ENCODE peak calls at places on chromosomes 6 and 20, in nine cellular contexts. F is NAMALWA; G is GF-D8; Z is activated CD4-positive, alpha-beta T cell treated with anti-CD3 and anti-CD28 coated beads, Interleukin-2, amount 50 U/mL, for 4 hours; V is HTR-8/SVneo; D is AG20443; W is HL-60; M is lung; I is PC-3. P is an unnamed sample.

GRCh38 chr6:27138837-27139752 is 108.4 kb upstream of the PRSS16 start:
- DNase-seq in G (peak; percentile 87), W (peak; percentile 85), V (peak; percentile 67), F (peak; percentile 92), D (peak; percentile 11), I (no peak), M (no peak), Z (peak; percentile 30), P (peak; percentile 92)

GRCh38 chr20:25030649-25031026 is 27.3 kb downstream of the ACSS1 start:
- DNase-seq in F (no peak), Z (no peak), V (no peak), M (no peak), W (no peak), G (no peak), I (no peak), D (no peak), P (no peak)

GRCh38 chr6:65627015-65627414 is 80.0 kb downstream of the EYS start:
- DNase-seq in G (no peak), V (peak; percentile 3), F (no peak), D (no peak), I (no peak), M (no peak), Z (no peak), W (no peak), P (no peak)

GRCh38 chr20:63062188-63063140 is 55.7 kb upstream of the BHLHE23 start:
- DNase-seq in I (no peak), Z (no peak), V (no peak), D (no peak), G (no peak), F (no peak), M (no peak), W (no peak), P (no peak)

GRCh38 chr6:18586133-18586532 is 199.0 kb downstream of the RNF144B start:
- DNase-seq in W (no peak), V (no peak), I (no peak), M (no peak), Z (no peak), D (no peak), F (no peak), G (no peak), P (peak; percentile 94)

GRCh38 chr6:150078788-150079187 is 9.9 kb upstream of the ULBP3 start:
- DNase-seq in Z (no peak), M (no peak), F (no peak), W (no peak), V (no peak), I (peak; percentile 73), D (no peak), G (no peak), P (no peak)

GRCh38 chr20:57717797-57718196 is 8.0 kb upstream of the PMEPA1 start:
- DNase-seq in D (peak; percentile 45), V (peak; percentile 76), G (no peak), I (peak; percentile 99), M (no peak), W (no peak), Z (no peak), F (no peak), P (no peak)

GRCh38 chr6:151254451-151255081 is 14.8 kb downstream of the AKAP12 start:
- DNase-seq in F (peak; percentile 6), M (no peak), D (peak; percentile 58), Z (no peak), I (peak; percentile 48), W (no peak), G (no peak), V (peak; percentile 67), P (no peak)

GRCh38 chr20:61537239-61537638 is 285.2 kb downstream of the CDH4 start:
- DNase-seq in W (no peak), I (no peak), G (no peak), M (no peak), Z (no peak), V (no peak), D (no peak), F (no peak), P (no peak)

GRCh38 chr20:1328680-1329330 is at the start of gene SDCBP2:
- DNase-seq in I (peak; percentile 95), Z (no peak), W (no peak), F (no peak), D (peak; percentile 4), M (peak; percentile 66), G (no peak), V (no peak), P (no peak)

GRCh38 chr20:40276291-40276690 is 412.7 kb downstream of the MAFB start:
- DNase-seq in Z (no peak), G (no peak), D (peak; percentile 35), W (no peak), I (no peak), F (no peak), M (no peak), V (no peak), P (no peak)

P was measured in MM.1S.